ENCODE peak calls at places on chromosomes 13 and 19, in five cellular contexts. One of them, this sample, is unnamed.

GRCh38 chr13:22812793-22813192 is 368.0 kb upstream of the SGCG start:
- DNase-seq in breast epithelium: no peak
- DNase-seq in GM12878: no peak
- DNase-seq in gastrocnemius medialis: no peak
- DNase-seq in uterus: no peak
- DNase-seq in this sample: no peak

GRCh38 chr13:98853791-98854191 is 101.3 kb upstream of the SLC15A1 start:
- DNase-seq in gastrocnemius medialis: peak; percentile 14
- DNase-seq in breast epithelium: no peak
- DNase-seq in GM12878: peak; percentile 80
- DNase-seq in uterus: no peak
- DNase-seq in this sample: no peak

GRCh38 chr19:6020972-6021805 is 43.2 kb upstream of the RANBP3 start:
- DNase-seq in uterus: no peak
- DNase-seq in gastrocnemius medialis: no peak
- DNase-seq in breast epithelium: no peak
- DNase-seq in GM12878: no peak
- DNase-seq in this sample: no peak

GRCh38 chr13:59677966-59678814 is 485.5 kb downstream of the DIAPH3 start:
- DNase-seq in gastrocnemius medialis: no peak
- DNase-seq in GM12878: no peak
- DNase-seq in breast epithelium: no peak
- DNase-seq in uterus: no peak
- DNase-seq in this sample: no peak

GRCh38 chr19:547836-548720 is 4.2 kb downstream of the GZMM start:
- DNase-seq in breast epithelium: no peak
- DNase-seq in uterus: no peak
- DNase-seq in gastrocnemius medialis: no peak
- DNase-seq in GM12878: no peak
- DNase-seq in this sample: no peak

GRCh38 chr13:33761744-33762143 is 56.2 kb upstream of the RFC3 start:
- DNase-seq in gastrocnemius medialis: no peak
- DNase-seq in breast epithelium: no peak
- DNase-seq in GM12878: no peak
- DNase-seq in uterus: no peak
- DNase-seq in this sample: no peak

GRCh38 chr13:30364133-30364532 is 56.8 kb upstream of the KATNAL1 start:
- DNase-seq in GM12878: no peak
- DNase-seq in breast epithelium: no peak
- DNase-seq in uterus: no peak
- DNase-seq in gastrocnemius medialis: no peak
- DNase-seq in this sample: no peak

GRCh38 chr19:43538922-43539321 is 5.9 kb downstream of the ZNF575 start:
- DNase-seq in breast epithelium: no peak
- DNase-seq in GM12878: no peak
- DNase-seq in uterus: no peak
- DNase-seq in gastrocnemius medialis: no peak
- DNase-seq in this sample: no peak

GRCh38 chr13:98280176-98280510 is 103.1 kb upstream of the RNF113B start:
- DNase-seq in breast epithelium: no peak
- DNase-seq in GM12878: no peak
- DNase-seq in gastrocnemius medialis: no peak
- DNase-seq in uterus: no peak
- DNase-seq in this sample: no peak

GRCh38 chr13:34321986-34322385 is 504.0 kb downstream of the RFC3 start:
- DNase-seq in gastrocnemius medialis: no peak
- DNase-seq in uterus: no peak
- DNase-seq in GM12878: no peak
- DNase-seq in breast epithelium: no peak
- DNase-seq in this sample: no peak

GRCh38 chr13:59000770-59001169 is 1163.0 kb downstream of the DIAPH3 start:
- DNase-seq in uterus: no peak
- DNase-seq in GM12878: no peak
- DNase-seq in gastrocnemius medialis: no peak
- DNase-seq in breast epithelium: no peak
- DNase-seq in this sample: no peak

GRCh38 chr13:87302034-87302433 is 369.1 kb upstream of the SLITRK5 start:
- DNase-seq in uterus: no peak
- DNase-seq in GM12878: no peak
- DNase-seq in gastrocnemius medialis: no peak
- DNase-seq in breast epithelium: no peak
- DNase-seq in this sample: no peak

GRCh38 chr19:44846455-44847143 is 502 bp downstream of the NECTIN2 start:
- DNase-seq in breast epithelium: no peak
- DNase-seq in gastrocnemius medialis: no peak
- DNase-seq in GM12878: no peak
- DNase-seq in uterus: peak; percentile 68
- DNase-seq in this sample: no peak

GRCh38 chr19:7612282-7613274 is 16.8 kb downstream of the XAB2 start:
- DNase-seq in uterus: no peak
- DNase-seq in gastrocnemius medialis: no peak
- DNase-seq in breast epithelium: no peak
- DNase-seq in GM12878: no peak
- DNase-seq in this sample: no peak

GRCh38 chr13:110330491-110331001 is 23.5 kb downstream of the COL4A2 start:
- DNase-seq in breast epithelium: no peak
- DNase-seq in uterus: no peak
- DNase-seq in gastrocnemius medialis: no peak
- DNase-seq in GM12878: no peak
- DNase-seq in this sample: no peak

GRCh38 chr19:47225746-47226425 is 5.1 kb downstream of the BBC3 start:
- DNase-seq in GM12878: no peak
- DNase-seq in breast epithelium: peak; percentile 94
- DNase-seq in gastrocnemius medialis: peak; percentile 70
- DNase-seq in uterus: peak; percentile 89
- DNase-seq in this sample: no peak

GRCh38 chr19:47228168-47228936 is 2.6 kb downstream of the BBC3 start:
- DNase-seq in breast epithelium: peak; percentile 75
- DNase-seq in GM12878: no peak
- DNase-seq in uterus: peak; percentile 65
- DNase-seq in gastrocnemius medialis: peak; percentile 44
- DNase-seq in this sample: no peak

GRCh38 chr19:47227347-47228167 is 3.4 kb downstream of the BBC3 start:
- DNase-seq in uterus: peak; percentile 93
- DNase-seq in gastrocnemius medialis: peak; percentile 85
- DNase-seq in breast epithelium: peak; percentile 87
- DNase-seq in GM12878: peak; percentile 69
- DNase-seq in this sample: peak; percentile 59

GRCh38 chr19:47228937-47229673 is 1.9 kb downstream of the BBC3 start:
- DNase-seq in GM12878: no peak
- DNase-seq in gastrocnemius medialis: peak; percentile 57
- DNase-seq in uterus: peak; percentile 40
- DNase-seq in breast epithelium: no peak
- DNase-seq in this sample: no peak

GRCh38 chr19:47226426-47227346 is 4.3 kb downstream of the BBC3 start:
- DNase-seq in uterus: peak; percentile 82
- DNase-seq in GM12878: peak; percentile 57
- DNase-seq in gastrocnemius medialis: peak; percentile 90
- DNase-seq in breast epithelium: peak; percentile 77
- DNase-seq in this sample: no peak
- TF ChIP-seq POLR2A in uterus: peak; percentile 40
- TF ChIP-seq POLR2A in GM12878: peak; percentile 93
- TF ChIP-seq POLR2A in gastrocnemius medialis: peak; percentile 86
- TF ChIP-seq POLR2A in breast epithelium: peak; percentile 20
- TF ChIP-seq POLR2A in this sample: no peak

DNA sequence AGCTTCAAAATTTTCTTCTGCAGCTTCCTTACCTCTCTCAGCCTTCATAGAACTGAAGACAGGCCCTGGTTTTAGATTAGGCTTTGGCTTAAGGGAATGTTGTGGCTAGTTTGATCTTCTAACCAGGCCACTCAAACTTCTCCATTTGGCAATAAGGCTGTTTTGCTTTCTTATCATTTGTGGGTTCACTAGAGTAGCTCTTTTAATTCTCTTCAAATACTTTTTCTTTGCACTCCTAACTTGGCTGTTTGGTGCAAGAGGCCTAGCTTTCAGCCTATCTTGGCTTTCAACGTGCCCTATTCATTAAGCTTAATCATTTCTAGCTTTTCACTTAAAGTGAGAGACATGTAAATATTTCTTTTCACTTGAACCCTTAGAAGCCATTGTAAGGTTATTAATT is 89.3 kb downstream of the USP12 start:
- DNase-seq in GM12878: no peak
- DNase-seq in breast epithelium: no peak
- DNase-seq in uterus: no peak
- DNase-seq in gastrocnemius medialis: no peak
- DNase-seq in this sample: no peak
- H3K27ac ChIP-seq in GM12878: no peak overlapping the region
- H3K27ac ChIP-seq in breast epithelium: no peak overlapping the region
- H3K27ac ChIP-seq in uterus: no peak overlapping the region
- H3K27ac ChIP-seq in gastrocnemius medialis: no peak overlapping the region
- H3K27ac ChIP-seq in this sample: no peak overlapping the region

DNA sequence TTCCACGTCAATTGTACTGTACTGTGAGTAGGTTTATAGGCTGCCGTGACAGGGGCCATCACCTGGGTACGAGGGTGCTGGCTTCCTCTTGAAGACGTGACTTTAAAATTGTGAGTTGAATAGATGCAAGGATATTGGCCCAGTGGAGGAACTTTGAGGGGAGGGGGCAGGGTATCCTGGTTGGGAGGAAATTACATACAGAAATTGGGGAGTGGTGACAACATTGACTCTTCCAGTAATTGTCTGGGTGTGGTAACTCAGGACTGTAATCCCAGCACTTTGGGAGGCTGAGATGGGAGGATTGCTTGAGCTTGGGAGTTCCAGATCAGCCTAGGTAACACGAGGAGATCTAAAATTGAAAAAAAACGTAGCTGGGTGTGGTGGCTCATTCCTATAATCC is 30.4 kb downstream of the DPRX start:
- DNase-seq in GM12878: no peak
- DNase-seq in uterus: no peak
- DNase-seq in breast epithelium: no peak
- DNase-seq in gastrocnemius medialis: no peak
- DNase-seq in this sample: no peak
- TF ChIP-seq POLR2A in GM12878: no peak
- TF ChIP-seq POLR2A in uterus: no peak
- TF ChIP-seq POLR2A in breast epithelium: no peak
- TF ChIP-seq POLR2A in gastrocnemius medialis: no peak
- TF ChIP-seq POLR2A in this sample: no peak

GRCh38 chr13:61944329-61944929 is 528.8 kb upstream of the PCDH20 start:
- DNase-seq in uterus: no peak
- DNase-seq in gastrocnemius medialis: no peak
- DNase-seq in breast epithelium: no peak
- DNase-seq in GM12878: no peak
- DNase-seq in this sample: no peak
- H3K27ac ChIP-seq in uterus: no peak overlapping the region
- H3K27ac ChIP-seq in gastrocnemius medialis: no peak overlapping the region
- H3K27ac ChIP-seq in breast epithelium: no peak overlapping the region
- H3K27ac ChIP-seq in GM12878: no peak overlapping the region
- H3K27ac ChIP-seq in this sample: no peak overlapping the region

GRCh38 chr13:46753137-46753536 is 43.8 kb downstream of the ESD start:
- DNase-seq in breast epithelium: no peak
- DNase-seq in gastrocnemius medialis: no peak
- DNase-seq in uterus: no peak
- DNase-seq in GM12878: no peak
- DNase-seq in this sample: no peak

GRCh38 chr13:46753917-46754316 is 43.0 kb downstream of the ESD start:
- DNase-seq in uterus: no peak
- DNase-seq in GM12878: no peak
- DNase-seq in breast epithelium: no peak
- DNase-seq in gastrocnemius medialis: no peak
- DNase-seq in this sample: no peak

GRCh38 chr13:46749951-46750350 is 47.0 kb downstream of the ESD start:
- DNase-seq in breast epithelium: no peak
- DNase-seq in GM12878: no peak
- DNase-seq in uterus: no peak
- DNase-seq in gastrocnemius medialis: no peak
- DNase-seq in this sample: no peak

GRCh38 chr13:46754812-46755211 is 42.1 kb downstream of the ESD start:
- DNase-seq in GM12878: no peak
- DNase-seq in gastrocnemius medialis: no peak
- DNase-seq in uterus: no peak
- DNase-seq in breast epithelium: no peak
- DNase-seq in this sample: no peak

GRCh38 chr13:46751811-46752635 is 44.9 kb downstream of the ESD start:
- DNase-seq in uterus: no peak
- DNase-seq in gastrocnemius medialis: no peak
- DNase-seq in breast epithelium: no peak
- DNase-seq in GM12878: peak; percentile 45
- DNase-seq in this sample: no peak
- TF ChIP-seq POLR2A in uterus: no peak
- TF ChIP-seq POLR2A in gastrocnemius medialis: no peak
- TF ChIP-seq POLR2A in breast epithelium: no peak
- TF ChIP-seq POLR2A in GM12878: peak; percentile 55
- TF ChIP-seq POLR2A in this sample: no peak

GRCh38 chr13:46389985-46390384 is 2.9 kb upstream of the RUBCNL start:
- DNase-seq in gastrocnemius medialis: no peak
- DNase-seq in GM12878: peak; percentile 79
- DNase-seq in breast epithelium: no peak
- DNase-seq in uterus: no peak
- DNase-seq in this sample: no peak
- H3K27ac ChIP-seq in gastrocnemius medialis: no peak overlapping the region
- H3K27ac ChIP-seq in GM12878: peak overlapping the region; percentile 85
- H3K27ac ChIP-seq in breast epithelium: peak overlapping the region; percentile 78
- H3K27ac ChIP-seq in uterus: no peak overlapping the region
- H3K27ac ChIP-seq in this sample: peak overlapping the region; percentile 44

GRCh38 chr19:39403331-39404312 is 3.0 kb upstream of the ZFP36 start:
- DNase-seq in gastrocnemius medialis: peak; percentile 99
- DNase-seq in breast epithelium: peak; percentile 99
- DNase-seq in uterus: peak; percentile 100
- DNase-seq in GM12878: no peak
- DNase-seq in this sample: peak; percentile 89
- TF ChIP-seq POLR2A in gastrocnemius medialis: peak; percentile 85
- TF ChIP-seq POLR2A in breast epithelium: peak; percentile 81
- TF ChIP-seq POLR2A in uterus: peak; percentile 64
- TF ChIP-seq POLR2A in GM12878: peak; percentile 64
- TF ChIP-seq POLR2A in this sample: peak; percentile 23

GRCh38 chr13:50721664-50721976 is 121.9 kb downstream of the DLEU7 start:
- DNase-seq in gastrocnemius medialis: no peak
- DNase-seq in breast epithelium: no peak
- DNase-seq in GM12878: no peak
- DNase-seq in uterus: no peak
- DNase-seq in this sample: no peak
- H3K27ac ChIP-seq in gastrocnemius medialis: no peak overlapping the region
- H3K27ac ChIP-seq in breast epithelium: no peak overlapping the region
- H3K27ac ChIP-seq in GM12878: no peak overlapping the region
- H3K27ac ChIP-seq in uterus: no peak overlapping the region
- H3K27ac ChIP-seq in this sample: no peak overlapping the region

GRCh38 chr13:77429320-77430142 is 102.6 kb upstream of the MYCBP2 start:
- DNase-seq in breast epithelium: no peak
- DNase-seq in uterus: no peak
- DNase-seq in GM12878: peak; percentile 93
- DNase-seq in gastrocnemius medialis: no peak
- DNase-seq in this sample: no peak
- TF ChIP-seq POLR2A in breast epithelium: no peak
- TF ChIP-seq POLR2A in uterus: no peak
- TF ChIP-seq POLR2A in GM12878: no peak
- TF ChIP-seq POLR2A in gastrocnemius medialis: no peak
- TF ChIP-seq POLR2A in this sample: no peak

GRCh38 chr19:46717716-46718143 is 816 bp upstream of the PRKD2 start:
- DNase-seq in breast epithelium: no peak
- DNase-seq in GM12878: no peak
- DNase-seq in uterus: no peak
- DNase-seq in gastrocnemius medialis: no peak
- DNase-seq in this sample: no peak
- H3K27ac ChIP-seq in breast epithelium: peak overlapping the region; percentile 91
- H3K27ac ChIP-seq in GM12878: peak overlapping the region; percentile 88
- H3K27ac ChIP-seq in uterus: peak overlapping the region; percentile 90
- H3K27ac ChIP-seq in gastrocnemius medialis: peak overlapping the region; percentile 77
- H3K27ac ChIP-seq in this sample: peak overlapping the region; percentile 97